ENCODE peak calls at places on chromosomes 4 and X, in four cellular contexts. One of them, this sample, is unnamed.

GRCh38 chr4:13261486-13262257 is 222.5 kb downstream of the RAB28 start:
- DNase-seq in mesendoderm: peak; percentile 10
- DNase-seq in H1: no peak
- DNase-seq in H9: no peak
- DNase-seq in this sample: no peak

GRCh38 chrX:57367649-57368048 is 81.1 kb downstream of the FAAH2 start:
- DNase-seq in mesendoderm: no peak
- DNase-seq in H1: no peak
- DNase-seq in H9: no peak
- DNase-seq in this sample: no peak

GRCh38 chrX:13662537-13662841 is 9.5 kb downstream of the TCEANC start:
- DNase-seq in mesendoderm: no peak
- DNase-seq in H1: no peak
- DNase-seq in H9: no peak
- DNase-seq in this sample: peak; percentile 32

GRCh38 chrX:134431894-134432293 is 28.1 kb upstream of the HPRT1 start:
- DNase-seq in mesendoderm: no peak
- DNase-seq in H1: no peak
- DNase-seq in H9: no peak
- DNase-seq in this sample: no peak

GRCh38 chr4:973431-974397 is at the start of gene DGKQ:
- DNase-seq in mesendoderm: peak; percentile 78
- DNase-seq in H1: peak; percentile 90
- DNase-seq in H9: peak; percentile 79
- DNase-seq in this sample: peak; percentile 63

GRCh38 chr4:99190336-99190735 is 28.7 kb downstream of the ADH6 start:
- DNase-seq in mesendoderm: no peak
- DNase-seq in H1: no peak
- DNase-seq in H9: no peak
- DNase-seq in this sample: peak; percentile 45

GRCh38 chr4:186666750-186667149 is 56.9 kb downstream of the FAT1 start:
- DNase-seq in mesendoderm: no peak
- DNase-seq in H1: no peak
- DNase-seq in H9: no peak
- DNase-seq in this sample: no peak

GRCh38 chr4:122728781-122729330 is 3.6 kb upstream of the BBS12 start:
- DNase-seq in mesendoderm: no peak
- DNase-seq in H1: no peak
- DNase-seq in H9: no peak
- DNase-seq in this sample: no peak

GRCh38 chr4:88230953-88231835 is 53.2 kb downstream of the PPM1K start:
- DNase-seq in mesendoderm: no peak
- DNase-seq in H1: peak; percentile 35
- DNase-seq in H9: no peak
- DNase-seq in this sample: no peak

GRCh38 chrX:38654302-38654701 is 93.0 kb downstream of the TSPAN7 start:
- DNase-seq in mesendoderm: peak; percentile 50
- DNase-seq in H1: no peak
- DNase-seq in H9: no peak
- DNase-seq in this sample: no peak

GRCh38 chr4:150136036-150136435 is 57.8 kb downstream of the DCLK2 start:
- DNase-seq in mesendoderm: no peak
- DNase-seq in H1: no peak
- DNase-seq in H9: no peak
- DNase-seq in this sample: no peak

GRCh38 chrX:154409222-154409871 is at the start of gene DNASE1L1:
- DNase-seq in mesendoderm: peak; percentile 96
- DNase-seq in H1: peak; percentile 87
- DNase-seq in H9: peak; percentile 97
- DNase-seq in this sample: peak; percentile 78

GRCh38 chr4:153962311-153963039 is 173.6 kb upstream of the SFRP2 start:
- DNase-seq in mesendoderm: peak; percentile 34
- DNase-seq in H1: no peak
- DNase-seq in H9: no peak
- DNase-seq in this sample: no peak

GRCh38 chr4:161457906-161458305 is 705.9 kb downstream of the FSTL5 start:
- DNase-seq in mesendoderm: peak; percentile 81
- DNase-seq in H1: no peak
- DNase-seq in H9: no peak
- DNase-seq in this sample: no peak

GRCh38 chr4:86543560-86544312 is 50.4 kb upstream of the PTPN13 start:
- DNase-seq in mesendoderm: peak; percentile 83
- DNase-seq in H1: no peak
- DNase-seq in H9: no peak
- DNase-seq in this sample: no peak

GRCh38 chrX:101659601-101660063 is at the start of gene ARMCX2:
- DNase-seq in mesendoderm: peak; percentile 74
- DNase-seq in H1: peak; percentile 52
- DNase-seq in H9: peak; percentile 62
- DNase-seq in this sample: no peak

GRCh38 chrX:69538321-69538876 is 34.3 kb downstream of the NALF2 start:
- DNase-seq in mesendoderm: peak; percentile 60
- DNase-seq in H1: peak; percentile 85
- DNase-seq in H9: peak; percentile 65
- DNase-seq in this sample: peak; percentile 61

GRCh38 chr4:26356067-26356466 is 35.3 kb downstream of the RBPJ start:
- DNase-seq in mesendoderm: peak; percentile 67
- DNase-seq in H1: no peak
- DNase-seq in H9: no peak
- DNase-seq in this sample: no peak

GRCh38 chr4:157035471-157035870 is 40.5 kb upstream of the GLRB start:
- DNase-seq in mesendoderm: no peak
- DNase-seq in H1: no peak
- DNase-seq in H9: no peak
- DNase-seq in this sample: no peak

GRCh38 chr4:187478292-187479205 is 517.0 kb upstream of the ZFP42 start:
- DNase-seq in mesendoderm: peak; percentile 2
- DNase-seq in H1: no peak
- DNase-seq in H9: no peak
- DNase-seq in this sample: no peak

GRCh38 chr4:7315286-7315685 is 119.4 kb downstream of the PSAPL1 start:
- DNase-seq in mesendoderm: no peak
- DNase-seq in H1: no peak
- DNase-seq in H9: no peak
- DNase-seq in this sample: no peak

GRCh38 chr4:43918377-43918776 is 530.2 kb downstream of the KCTD8 start:
- DNase-seq in mesendoderm: no peak
- DNase-seq in H1: no peak
- DNase-seq in H9: no peak
- DNase-seq in this sample: no peak

GRCh38 chr4:145945431-145946155 is 7.0 kb upstream of the ZNF827 start:
- DNase-seq in mesendoderm: no peak
- DNase-seq in H1: no peak
- DNase-seq in H9: no peak
- DNase-seq in this sample: no peak

GRCh38 chrX:9489234-9489633 is 24.4 kb downstream of the TBL1X start:
- DNase-seq in mesendoderm: no peak
- DNase-seq in H1: no peak
- DNase-seq in H9: no peak
- DNase-seq in this sample: no peak
- H3K79me2 ChIP-seq in mesendoderm: peaks cover 11% of the 10 kb centered on the region
- H3K79me2 ChIP-seq in H1: no peaks in the 10 kb centered on the region
- H3K79me2 ChIP-seq in H9: no peaks in the 10 kb centered on the region
- H3K79me2 ChIP-seq in this sample: peaks cover 2% of the 10 kb centered on the region

GRCh38 chrX:19121898-19122640 is at the start of gene ADGRG2:
- DNase-seq in mesendoderm: peak; percentile 22
- DNase-seq in H1: peak; percentile 65
- DNase-seq in H9: peak; percentile 37
- DNase-seq in this sample: no peak
- H2BK5ac ChIP-seq in mesendoderm: no peak within 1 kb of the TSS
- H2BK5ac ChIP-seq in H1: no peak within 1 kb of the TSS
- H2BK5ac ChIP-seq in H9: no peak within 1 kb of the TSS
- H2BK5ac ChIP-seq in this sample: no peak within 1 kb of the TSS

DNA sequence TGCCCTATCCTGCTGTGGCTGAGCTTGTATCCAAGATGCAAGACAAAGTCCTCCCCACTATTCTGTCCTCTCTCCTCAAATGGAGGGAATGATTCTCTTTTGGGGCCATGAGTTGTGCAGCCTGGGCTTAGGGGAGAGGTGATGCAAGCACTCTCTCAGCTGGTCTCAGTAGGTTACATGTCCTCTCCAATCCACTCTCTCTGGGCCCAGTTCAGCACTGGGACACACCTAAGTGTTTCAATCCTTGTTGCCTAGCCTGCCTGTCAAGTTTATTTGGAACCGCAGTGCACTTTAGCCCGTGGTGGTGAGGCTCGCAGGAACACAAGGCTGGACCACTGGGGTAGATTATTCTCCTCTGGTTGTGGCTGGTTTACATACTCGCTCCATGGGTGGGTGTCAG is 23.8 kb upstream of the TMPRSS11D start:
- DNase-seq in mesendoderm: no peak
- DNase-seq in H1: no peak
- DNase-seq in H9: no peak
- DNase-seq in this sample: no peak
- H3K4me1 ChIP-seq in mesendoderm: no peaks in the 10 kb centered on the region
- H3K4me1 ChIP-seq in H1: no peaks in the 10 kb centered on the region
- H3K4me1 ChIP-seq in H9: no peaks in the 10 kb centered on the region
- H3K4me1 ChIP-seq in this sample: no peaks in the 10 kb centered on the region

DNA sequence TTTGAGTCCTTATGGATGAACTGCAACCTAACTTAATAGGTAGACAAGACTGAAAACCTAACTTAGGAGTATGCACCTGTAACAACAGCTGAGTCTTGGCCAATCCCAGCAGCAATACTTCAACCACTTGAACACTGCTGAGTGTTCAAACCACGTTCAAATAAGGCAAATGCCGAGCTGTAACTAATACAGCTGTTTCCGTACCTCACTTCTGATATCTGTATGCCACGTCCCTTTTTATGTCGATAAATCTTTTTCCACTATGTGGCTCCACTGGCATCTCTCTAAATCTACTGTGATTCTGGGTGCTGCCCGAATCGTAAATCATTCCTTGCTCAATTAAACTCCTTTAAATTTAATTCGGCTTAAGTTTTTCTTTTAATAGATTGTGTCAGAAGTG is 459.7 kb downstream of the INPP4B start:
- DNase-seq in mesendoderm: no peak
- DNase-seq in H1: no peak
- DNase-seq in H9: no peak
- DNase-seq in this sample: no peak
- H3K79me2 ChIP-seq in mesendoderm: no peaks in the 10 kb centered on the region
- H3K79me2 ChIP-seq in H1: no peaks in the 10 kb centered on the region
- H3K79me2 ChIP-seq in H9: no peaks in the 10 kb centered on the region
- H3K79me2 ChIP-seq in this sample: no peaks in the 10 kb centered on the region

GRCh38 chrX:40127052-40127451 is 29.3 kb upstream of the BCOR start:
- DNase-seq in mesendoderm: no peak
- DNase-seq in H1: no peak
- DNase-seq in H9: no peak
- DNase-seq in this sample: no peak

GRCh38 chrX:40131644-40132376 is 34.1 kb upstream of the BCOR start:
- DNase-seq in mesendoderm: no peak
- DNase-seq in H1: no peak
- DNase-seq in H9: no peak
- DNase-seq in this sample: no peak

GRCh38 chrX:40130207-40130606 is 32.4 kb upstream of the BCOR start:
- DNase-seq in mesendoderm: peak; percentile 71
- DNase-seq in H1: no peak
- DNase-seq in H9: no peak
- DNase-seq in this sample: no peak

GRCh38 chrX:40132751-40133150 is 35.0 kb upstream of the BCOR start:
- DNase-seq in mesendoderm: no peak
- DNase-seq in H1: no peak
- DNase-seq in H9: no peak
- DNase-seq in this sample: no peak
- H2BK5ac ChIP-seq in mesendoderm: no peak overlapping the region
- H2BK5ac ChIP-seq in H1: no peak overlapping the region
- H2BK5ac ChIP-seq in H9: no peak overlapping the region
- H2BK5ac ChIP-seq in this sample: no peak overlapping the region

DNA sequence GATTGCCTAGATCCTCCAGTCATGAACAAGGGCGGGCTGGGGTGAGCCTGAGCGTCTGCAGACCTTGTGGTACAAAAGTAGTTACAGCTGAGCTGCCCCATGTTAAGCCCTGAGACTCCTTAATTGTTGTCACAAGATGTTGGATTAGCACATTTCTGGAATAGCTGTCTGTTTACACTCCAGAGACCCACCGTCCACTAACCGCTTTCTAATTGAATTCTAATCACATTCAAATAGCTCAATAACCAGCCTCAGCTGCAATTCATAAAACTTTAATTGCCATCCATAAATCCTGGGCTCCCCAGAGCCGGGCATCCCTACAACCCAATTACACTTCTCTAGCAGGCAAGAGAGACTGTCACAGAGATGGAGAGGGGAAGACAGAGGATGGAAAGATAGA is 1.6 kb upstream of the GSX2 start:
- DNase-seq in mesendoderm: peak; percentile 16
- DNase-seq in H1: no peak
- DNase-seq in H9: no peak
- DNase-seq in this sample: no peak
- H3K4me1 ChIP-seq in mesendoderm: peaks cover 13% of the 10 kb centered on the region
- H3K4me1 ChIP-seq in H1: peaks cover 40% of the 10 kb centered on the region
- H3K4me1 ChIP-seq in H9: peaks cover 10% of the 10 kb centered on the region
- H3K4me1 ChIP-seq in this sample: peaks cover 9% of the 10 kb centered on the region